ENCODE peak calls at places on chromosomes 11 and 22, in seven cellular contexts. B, Y, H, Z, Q, S and V are unnamed samples.

GRCh38 chr11:124934862-124935547 is 842 bp downstream of the HEPACAM start:
- DNase-seq in B (no peak), Y (no peak), H (no peak), Z (no peak), Q (no peak), S (no peak), V (no peak)

GRCh38 chr11:130671801-130672700 is 223.6 kb downstream of the ADAMTS15 start:
- DNase-seq in B (no peak), Y (no peak), H (peak), Z (no peak), Q (peak), S (peak), V (peak)

GRCh38 chr11:71447791-71448256 is 369 bp downstream of the DHCR7 start:
- DNase-seq in B (peak), Y (peak), H (peak), Z (no peak), Q (peak), S (no peak), V (peak)

GRCh38 chr11:134714021-134714656 is 302.1 kb upstream of the B3GAT1 start:
- DNase-seq in B (no peak), Y (no peak), H (peak), Z (no peak), Q (no peak), S (no peak), V (no peak)

GRCh38 chr11:73875380-73875779 is 1.3 kb downstream of the COA4 start:
- DNase-seq in B (no peak), Y (no peak), H (no peak), Z (no peak), Q (no peak), S (no peak), V (no peak)

GRCh38 chr11:77087723-77088225 is 14.9 kb upstream of the OMP start:
- DNase-seq in B (no peak), Y (no peak), H (no peak), Z (no peak), Q (no peak), S (no peak), V (no peak)

GRCh38 chr11:122668562-122669090 is 13.1 kb downstream of the UBASH3B start:
- DNase-seq in B (peak), Y (no peak), H (no peak), Z (no peak), Q (no peak), S (no peak), V (peak)

GRCh38 chr11:69303427-69303826 is 9.5 kb downstream of the MYEOV start:
- DNase-seq in B (no peak), Y (no peak), H (no peak), Z (no peak), Q (no peak), S (no peak), V (no peak)

GRCh38 chr22:27786253-27786898 is 15.2 kb downstream of the MN1 start:
- DNase-seq in B (no peak), Y (no peak), H (no peak), Z (no peak), Q (no peak), S (no peak), V (no peak)

GRCh38 chr11:118290923-118291322 is 13.6 kb upstream of the CD3E start:
- DNase-seq in B (peak), Y (peak), H (no peak), Z (no peak), Q (no peak), S (no peak), V (no peak)

GRCh38 chr11:70497536-70498075 is 99.3 kb downstream of the CTTN start:
- DNase-seq in B (no peak), Y (no peak), H (no peak), Z (no peak), Q (no peak), S (no peak), V (no peak)

GRCh38 chr11:46278387-46279173 is 1.1 kb downstream of the CREB3L1 start:
- DNase-seq in B (no peak), Y (peak), H (peak), Z (no peak), Q (no peak), S (no peak), V (no peak)

GRCh38 chr11:64916040-64916847 is 765 bp downstream of the ATG2A start:
- DNase-seq in B (peak), Y (peak), H (peak), Z (no peak), Q (no peak), S (no peak), V (peak)

GRCh38 chr22:40606306-40606705 is 30.2 kb downstream of the MRTFA start:
- DNase-seq in B (no peak), Y (no peak), H (no peak), Z (no peak), Q (no peak), S (no peak), V (no peak)

GRCh38 chr11:71396548-71397123 is 51.6 kb downstream of the DHCR7 start:
- DNase-seq in B (no peak), Y (no peak), H (no peak), Z (no peak), Q (no peak), S (no peak), V (no peak)

GRCh38 chr11:94125408-94126120 is 3.1 kb upstream of the PANX1 start:
- DNase-seq in B (no peak), Y (no peak), H (no peak), Z (no peak), Q (no peak), S (no peak), V (no peak)

GRCh38 chr11:85182437-85183109 is 444.6 kb downstream of the DLG2 start:
- DNase-seq in B (peak), Y (no peak), H (peak), Z (no peak), Q (peak), S (no peak), V (peak)

GRCh38 chr11:55949330-55949729 is 13.1 kb upstream of the OR5I1 start:
- DNase-seq in B (no peak), Y (no peak), H (no peak), Z (no peak), Q (no peak), S (no peak), V (no peak)

GRCh38 chr22:39526736-39527171 is 5.8 kb downstream of the RPS19BP1 start:
- DNase-seq in B (no peak), Y (peak), H (no peak), Z (no peak), Q (no peak), S (no peak), V (peak)

GRCh38 chr22:46054091-46054877 is 77.3 kb upstream of the WNT7B start:
- DNase-seq in B (peak), Y (peak), H (no peak), Z (no peak), Q (peak), S (peak), V (peak)

GRCh38 chr11:35390737-35391682 is 28.3 kb downstream of the SLC1A2 start:
- DNase-seq in B (peak), Y (peak), H (no peak), Z (no peak), Q (peak), S (no peak), V (no peak)

GRCh38 chr11:109076870-109077269 is 345.1 kb upstream of the C11orf87 start:
- DNase-seq in B (no peak), Y (no peak), H (no peak), Z (no peak), Q (no peak), S (no peak), V (peak)

GRCh38 chr11:6568191-6568918 is 35.1 kb downstream of the RRP8 start:
- DNase-seq in B (peak), Y (no peak), H (no peak), Z (no peak), Q (peak), S (no peak), V (no peak)

GRCh38 chr22:38125731-38126344 is 15.4 kb upstream of the BAIAP2L2 start:
- DNase-seq in B (no peak), Y (no peak), H (no peak), Z (no peak), Q (no peak), S (no peak), V (no peak)

GRCh38 chr11:57345555-57346151 is 7.5 kb downstream of the P2RX3 start:
- DNase-seq in B (peak), Y (peak), H (peak), Z (peak), Q (peak), S (no peak), V (peak)

GRCh38 chr22:27782065-27782464 is 19.5 kb downstream of the MN1 start:
- DNase-seq in B (no peak), Y (no peak), H (no peak), Z (no peak), Q (no peak), S (no peak), V (no peak)

GRCh38 chr11:33040862-33041453 is 1.6 kb downstream of the TCP11L1 start:
- DNase-seq in B (no peak), Y (no peak), H (no peak), Z (no peak), Q (no peak), S (no peak), V (no peak)

GRCh38 chr11:12259956-12260355 is 117.4 kb upstream of the PARVA start:
- DNase-seq in B (no peak), Y (no peak), H (no peak), Z (no peak), Q (no peak), S (no peak), V (no peak)

GRCh38 chr11:44943118-44943517 is 7.6 kb downstream of the TP53I11 start:
- DNase-seq in B (no peak), Y (peak), H (no peak), Z (no peak), Q (no peak), S (no peak), V (no peak)

GRCh38 chr11:66851698-66852465 is 5.0 kb upstream of the LRFN4 start:
- DNase-seq in B (no peak), Y (peak), H (no peak), Z (no peak), Q (no peak), S (no peak), V (no peak)

GRCh38 chr22:44889233-44889878 is 120.4 kb downstream of the PHF21B start:
- DNase-seq in B (no peak), Y (no peak), H (no peak), Z (no peak), Q (no peak), S (no peak), V (no peak)

GRCh38 chr11:9120659-9121350 is 29.4 kb upstream of the SCUBE2 start:
- DNase-seq in B (no peak), Y (no peak), H (peak), Z (no peak), Q (no peak), S (no peak), V (peak)

GRCh38 chr22:44955102-44955501 is 54.7 kb downstream of the PHF21B start:
- DNase-seq in B (no peak), Y (no peak), H (no peak), Z (no peak), Q (no peak), S (no peak), V (no peak)

GRCh38 chr11:70577948-70578347 is 179.6 kb downstream of the CTTN start:
- DNase-seq in B (no peak), Y (no peak), H (no peak), Z (no peak), Q (no peak), S (no peak), V (no peak)

GRCh38 chr11:94730153-94730552 is 38.0 kb upstream of the AMOTL1 start:
- DNase-seq in B (no peak), Y (no peak), H (no peak), Z (no peak), Q (no peak), S (no peak), V (no peak)

GRCh38 chr11:1218256-1218787 is 4.5 kb upstream of the MUC5B start:
- DNase-seq in B (no peak), Y (no peak), H (peak), Z (no peak), Q (no peak), S (no peak), V (no peak)

GRCh38 chr11:32706985-32707736 is 87.3 kb downstream of the CCDC73 start:
- DNase-seq in B (peak), Y (no peak), H (no peak), Z (no peak), Q (no peak), S (no peak), V (no peak)

GRCh38 chr11:20467458-20468185 is 80.1 kb downstream of the PRMT3 start:
- DNase-seq in B (no peak), Y (no peak), H (no peak), Z (no peak), Q (no peak), S (no peak), V (no peak)

GRCh38 chr11:26842883-26843282 is 121.0 kb upstream of the SLC5A12 start:
- DNase-seq in B (no peak), Y (no peak), H (no peak), Z (no peak), Q (no peak), S (no peak), V (no peak)

GRCh38 chr11:66291706-66292542 is at the start of gene TMEM151A:
- DNase-seq in B (no peak), Y (no peak), H (peak), Z (no peak), Q (peak), S (no peak), V (no peak)